ENCODE peak calls at places on chromosomes 11 and 22, in six cellular contexts. E, S, U, I, R and T are unnamed samples.

GRCh38 chr11:3796796-3797328 is 492 bp downstream of the NUP98 start:
- DNase-seq in E (no peak), U (peak), R (no peak), S (no peak), I (no peak), T (peak)

GRCh38 chr11:128291835-128292234 is 295.5 kb downstream of the ETS1 start:
- DNase-seq in E (no peak), R (peak), I (no peak), S (no peak), U (no peak), T (no peak)

GRCh38 chr11:1263036-1263435 is 40.2 kb downstream of the MUC5B start:
- DNase-seq in I (no peak), S (no peak), U (no peak), E (no peak), R (no peak), T (no peak)

GRCh38 chr22:37253164-37253660 is 9.1 kb upstream of the RAC2 start:
- DNase-seq in R (no peak), S (no peak), U (no peak), I (no peak), E (no peak), T (no peak)

GRCh38 chr11:65522640-65523322 is 2.1 kb upstream of the SCYL1 start:
- DNase-seq in R (peak), U (no peak), I (no peak), E (no peak), S (no peak), T (no peak)

GRCh38 chr22:45516163-45516562 is 13.5 kb downstream of the FBLN1 start:
- DNase-seq in E (no peak), I (no peak), U (no peak), S (no peak), R (no peak), T (no peak)

GRCh38 chr22:43879901-43880742 is 11.7 kb downstream of the PNPLA5 start:
- DNase-seq in S (no peak), E (no peak), R (no peak), U (no peak), I (no peak), T (no peak)

GRCh38 chr11:96567193-96567592 is 177.4 kb downstream of the JRKL start:
- DNase-seq in S (no peak), E (no peak), R (no peak), I (no peak), U (peak), T (no peak)